ENCODE peak calls at places on chromosomes 2 and 18, in nine cellular contexts. One of them, this sample, is unnamed.

GRCh38 chr2:42964444-42965081 is 172.2 kb upstream of the HAAO start:
- DNase-seq in T-helper 2 cell: no peak
- DNase-seq in left lobe of liver: no peak
- DNase-seq in T-helper 1 cell: no peak
- DNase-seq in GM19239: no peak
- DNase-seq in ELF-1: no peak
- DNase-seq in naive thymus-derived CD4-positive, alpha-beta T cell: no peak
- DNase-seq in transverse colon: no peak
- DNase-seq in GM23248: peak
- DNase-seq in this sample: no peak

GRCh38 chr2:75558786-75559428 is 1.8 kb downstream of the EVA1A start:
- DNase-seq in GM23248: peak
- DNase-seq in T-helper 2 cell: no peak
- DNase-seq in ELF-1: no peak
- DNase-seq in naive thymus-derived CD4-positive, alpha-beta T cell: no peak
- DNase-seq in transverse colon: no peak
- DNase-seq in left lobe of liver: no peak
- DNase-seq in GM19239: no peak
- DNase-seq in T-helper 1 cell: no peak
- DNase-seq in this sample: no peak

GRCh38 chr18:8794133-8794986 is 89.0 kb downstream of the MTCL1 start:
- DNase-seq in transverse colon: peak
- DNase-seq in ELF-1: peak
- DNase-seq in GM19239: no peak
- DNase-seq in T-helper 2 cell: no peak
- DNase-seq in GM23248: peak
- DNase-seq in T-helper 1 cell: no peak
- DNase-seq in naive thymus-derived CD4-positive, alpha-beta T cell: no peak
- DNase-seq in left lobe of liver: no peak
- DNase-seq in this sample: no peak

GRCh38 chr2:74911061-74911460 is 47.4 kb upstream of the POLE4 start:
- DNase-seq in GM23248: no peak
- DNase-seq in GM19239: no peak
- DNase-seq in T-helper 1 cell: no peak
- DNase-seq in left lobe of liver: no peak
- DNase-seq in T-helper 2 cell: no peak
- DNase-seq in naive thymus-derived CD4-positive, alpha-beta T cell: no peak
- DNase-seq in transverse colon: no peak
- DNase-seq in ELF-1: no peak
- DNase-seq in this sample: no peak

GRCh38 chr18:10140461-10140911 is 226.7 kb downstream of the VAPA start:
- DNase-seq in left lobe of liver: no peak
- DNase-seq in GM23248: peak
- DNase-seq in GM19239: no peak
- DNase-seq in naive thymus-derived CD4-positive, alpha-beta T cell: no peak
- DNase-seq in ELF-1: no peak
- DNase-seq in T-helper 2 cell: no peak
- DNase-seq in T-helper 1 cell: no peak
- DNase-seq in transverse colon: no peak
- DNase-seq in this sample: no peak

GRCh38 chr18:45962461-45962860 is 4.7 kb downstream of the EPG5 start:
- DNase-seq in ELF-1: no peak
- DNase-seq in GM23248: peak
- DNase-seq in transverse colon: no peak
- DNase-seq in left lobe of liver: no peak
- DNase-seq in naive thymus-derived CD4-positive, alpha-beta T cell: no peak
- DNase-seq in GM19239: no peak
- DNase-seq in T-helper 2 cell: peak
- DNase-seq in T-helper 1 cell: peak
- DNase-seq in this sample: peak

GRCh38 chr2:11652555-11652954 is 17.4 kb downstream of the NTSR2 start:
- DNase-seq in GM23248: peak
- DNase-seq in left lobe of liver: no peak
- DNase-seq in T-helper 2 cell: no peak
- DNase-seq in T-helper 1 cell: no peak
- DNase-seq in ELF-1: no peak
- DNase-seq in transverse colon: no peak
- DNase-seq in naive thymus-derived CD4-positive, alpha-beta T cell: no peak
- DNase-seq in GM19239: no peak
- DNase-seq in this sample: no peak

GRCh38 chr18:45755936-45756335 is 32.0 kb downstream of the SLC14A1 start:
- DNase-seq in naive thymus-derived CD4-positive, alpha-beta T cell: no peak
- DNase-seq in T-helper 2 cell: no peak
- DNase-seq in ELF-1: no peak
- DNase-seq in transverse colon: no peak
- DNase-seq in GM19239: no peak
- DNase-seq in T-helper 1 cell: no peak
- DNase-seq in GM23248: peak
- DNase-seq in left lobe of liver: peak
- DNase-seq in this sample: no peak

GRCh38 chr18:74803117-74803516 is 205.4 kb downstream of the ZNF407 start:
- DNase-seq in GM19239: no peak
- DNase-seq in GM23248: no peak
- DNase-seq in T-helper 2 cell: no peak
- DNase-seq in ELF-1: no peak
- DNase-seq in left lobe of liver: no peak
- DNase-seq in T-helper 1 cell: no peak
- DNase-seq in naive thymus-derived CD4-positive, alpha-beta T cell: no peak
- DNase-seq in transverse colon: no peak
- DNase-seq in this sample: no peak

GRCh38 chr2:17620280-17620679 is 79.8 kb downstream of the VSNL1 start:
- DNase-seq in transverse colon: no peak
- DNase-seq in left lobe of liver: no peak
- DNase-seq in GM19239: no peak
- DNase-seq in naive thymus-derived CD4-positive, alpha-beta T cell: no peak
- DNase-seq in GM23248: peak
- DNase-seq in T-helper 2 cell: no peak
- DNase-seq in T-helper 1 cell: no peak
- DNase-seq in ELF-1: no peak
- DNase-seq in this sample: no peak

GRCh38 chr2:32947484-32948143 is 861 bp downstream of the LTBP1 start:
- DNase-seq in T-helper 2 cell: no peak
- DNase-seq in ELF-1: peak
- DNase-seq in transverse colon: peak
- DNase-seq in T-helper 1 cell: no peak
- DNase-seq in GM19239: peak
- DNase-seq in naive thymus-derived CD4-positive, alpha-beta T cell: peak
- DNase-seq in left lobe of liver: peak
- DNase-seq in GM23248: peak
- DNase-seq in this sample: peak

GRCh38 chr2:144240656-144241339 is 279.1 kb downstream of the ZEB2 start:
- DNase-seq in left lobe of liver: no peak
- DNase-seq in naive thymus-derived CD4-positive, alpha-beta T cell: no peak
- DNase-seq in ELF-1: peak
- DNase-seq in T-helper 1 cell: no peak
- DNase-seq in GM23248: no peak
- DNase-seq in transverse colon: no peak
- DNase-seq in T-helper 2 cell: no peak
- DNase-seq in GM19239: no peak
- DNase-seq in this sample: no peak

GRCh38 chr2:186098821-186099220 is 360.2 kb downstream of the FSIP2 start:
- DNase-seq in ELF-1: no peak
- DNase-seq in transverse colon: no peak
- DNase-seq in T-helper 1 cell: no peak
- DNase-seq in left lobe of liver: no peak
- DNase-seq in GM19239: no peak
- DNase-seq in GM23248: no peak
- DNase-seq in naive thymus-derived CD4-positive, alpha-beta T cell: no peak
- DNase-seq in T-helper 2 cell: no peak
- DNase-seq in this sample: no peak

GRCh38 chr2:98716786-98717185 is 14.1 kb downstream of the MGAT4A start:
- DNase-seq in T-helper 1 cell: no peak
- DNase-seq in ELF-1: no peak
- DNase-seq in T-helper 2 cell: no peak
- DNase-seq in GM23248: no peak
- DNase-seq in transverse colon: no peak
- DNase-seq in left lobe of liver: no peak
- DNase-seq in naive thymus-derived CD4-positive, alpha-beta T cell: no peak
- DNase-seq in GM19239: no peak
- DNase-seq in this sample: no peak

GRCh38 chr18:56374005-56374655 is 264.3 kb downstream of the TXNL1 start:
- DNase-seq in ELF-1: no peak
- DNase-seq in GM23248: peak
- DNase-seq in T-helper 1 cell: no peak
- DNase-seq in T-helper 2 cell: no peak
- DNase-seq in left lobe of liver: no peak
- DNase-seq in transverse colon: no peak
- DNase-seq in naive thymus-derived CD4-positive, alpha-beta T cell: no peak
- DNase-seq in GM19239: no peak
- DNase-seq in this sample: no peak

GRCh38 chr2:133130548-133131246 is 437.6 kb downstream of the NCKAP5 start:
- DNase-seq in left lobe of liver: no peak
- DNase-seq in GM23248: peak
- DNase-seq in naive thymus-derived CD4-positive, alpha-beta T cell: no peak
- DNase-seq in ELF-1: no peak
- DNase-seq in GM19239: no peak
- DNase-seq in T-helper 2 cell: no peak
- DNase-seq in T-helper 1 cell: no peak
- DNase-seq in transverse colon: no peak
- DNase-seq in this sample: no peak

GRCh38 chr2:27307545-27308358 is 493 bp downstream of the UCN start:
- DNase-seq in ELF-1: peak
- DNase-seq in GM23248: peak
- DNase-seq in T-helper 1 cell: no peak
- DNase-seq in GM19239: no peak
- DNase-seq in T-helper 2 cell: no peak
- DNase-seq in naive thymus-derived CD4-positive, alpha-beta T cell: no peak
- DNase-seq in transverse colon: no peak
- DNase-seq in left lobe of liver: no peak
- DNase-seq in this sample: no peak

GRCh38 chr2:71460056-71460455 is 6.7 kb downstream of the DYSF start:
- DNase-seq in transverse colon: no peak
- DNase-seq in GM19239: no peak
- DNase-seq in GM23248: no peak
- DNase-seq in T-helper 2 cell: no peak
- DNase-seq in naive thymus-derived CD4-positive, alpha-beta T cell: no peak
- DNase-seq in ELF-1: no peak
- DNase-seq in T-helper 1 cell: no peak
- DNase-seq in left lobe of liver: no peak
- DNase-seq in this sample: no peak

GRCh38 chr2:236575501-236575900 is 5.9 kb downstream of the ACKR3 start:
- DNase-seq in ELF-1: no peak
- DNase-seq in GM19239: no peak
- DNase-seq in naive thymus-derived CD4-positive, alpha-beta T cell: no peak
- DNase-seq in transverse colon: no peak
- DNase-seq in T-helper 2 cell: no peak
- DNase-seq in GM23248: no peak
- DNase-seq in left lobe of liver: no peak
- DNase-seq in T-helper 1 cell: no peak
- DNase-seq in this sample: no peak

GRCh38 chr2:241540766-241541561 is 17.6 kb upstream of the BOK start:
- DNase-seq in ELF-1: peak
- DNase-seq in naive thymus-derived CD4-positive, alpha-beta T cell: peak
- DNase-seq in T-helper 1 cell: peak
- DNase-seq in left lobe of liver: no peak
- DNase-seq in T-helper 2 cell: peak
- DNase-seq in GM19239: no peak
- DNase-seq in transverse colon: peak
- DNase-seq in GM23248: peak
- DNase-seq in this sample: peak

GRCh38 chr2:204796581-204796980 is 251.3 kb downstream of the PARD3B start:
- DNase-seq in GM23248: no peak
- DNase-seq in GM19239: no peak
- DNase-seq in transverse colon: no peak
- DNase-seq in naive thymus-derived CD4-positive, alpha-beta T cell: no peak
- DNase-seq in ELF-1: no peak
- DNase-seq in left lobe of liver: no peak
- DNase-seq in T-helper 1 cell: no peak
- DNase-seq in T-helper 2 cell: no peak
- DNase-seq in this sample: no peak

GRCh38 chr2:137093116-137093515 is 327.8 kb downstream of the THSD7B start:
- DNase-seq in transverse colon: no peak
- DNase-seq in naive thymus-derived CD4-positive, alpha-beta T cell: no peak
- DNase-seq in T-helper 1 cell: no peak
- DNase-seq in GM23248: no peak
- DNase-seq in ELF-1: no peak
- DNase-seq in T-helper 2 cell: no peak
- DNase-seq in GM19239: no peak
- DNase-seq in left lobe of liver: no peak
- DNase-seq in this sample: no peak

GRCh38 chr18:21663615-21664014 is 41.0 kb downstream of the ABHD3 start:
- DNase-seq in transverse colon: no peak
- DNase-seq in GM19239: no peak
- DNase-seq in GM23248: no peak
- DNase-seq in T-helper 1 cell: no peak
- DNase-seq in ELF-1: no peak
- DNase-seq in left lobe of liver: no peak
- DNase-seq in naive thymus-derived CD4-positive, alpha-beta T cell: no peak
- DNase-seq in T-helper 2 cell: no peak
- DNase-seq in this sample: no peak

GRCh38 chr18:73979742-73980141 is 167.9 kb downstream of the FBXO15 start:
- DNase-seq in GM23248: peak
- DNase-seq in ELF-1: no peak
- DNase-seq in T-helper 1 cell: no peak
- DNase-seq in T-helper 2 cell: no peak
- DNase-seq in naive thymus-derived CD4-positive, alpha-beta T cell: no peak
- DNase-seq in GM19239: no peak
- DNase-seq in left lobe of liver: no peak
- DNase-seq in transverse colon: no peak
- DNase-seq in this sample: no peak

GRCh38 chr2:229226372-229226771 is 44.7 kb downstream of the PID1 start:
- DNase-seq in GM23248: no peak
- DNase-seq in T-helper 1 cell: no peak
- DNase-seq in transverse colon: no peak
- DNase-seq in ELF-1: no peak
- DNase-seq in T-helper 2 cell: no peak
- DNase-seq in naive thymus-derived CD4-positive, alpha-beta T cell: no peak
- DNase-seq in left lobe of liver: no peak
- DNase-seq in GM19239: no peak
- DNase-seq in this sample: no peak

GRCh38 chr2:174663572-174663971 is 66.0 kb upstream of the WIPF1 start:
- DNase-seq in T-helper 1 cell: no peak
- DNase-seq in T-helper 2 cell: no peak
- DNase-seq in left lobe of liver: no peak
- DNase-seq in GM19239: no peak
- DNase-seq in ELF-1: no peak
- DNase-seq in naive thymus-derived CD4-positive, alpha-beta T cell: no peak
- DNase-seq in GM23248: peak
- DNase-seq in transverse colon: no peak
- DNase-seq in this sample: no peak

GRCh38 chr2:200225943-200226342 is 80.5 kb upstream of the SPATS2L start:
- DNase-seq in GM19239: no peak
- DNase-seq in transverse colon: no peak
- DNase-seq in ELF-1: no peak
- DNase-seq in T-helper 2 cell: no peak
- DNase-seq in naive thymus-derived CD4-positive, alpha-beta T cell: no peak
- DNase-seq in left lobe of liver: no peak
- DNase-seq in T-helper 1 cell: no peak
- DNase-seq in GM23248: peak
- DNase-seq in this sample: no peak

GRCh38 chr2:220708366-220708765 is 863.7 kb downstream of the EPHA4 start:
- DNase-seq in GM19239: no peak
- DNase-seq in T-helper 1 cell: no peak
- DNase-seq in transverse colon: no peak
- DNase-seq in T-helper 2 cell: no peak
- DNase-seq in ELF-1: no peak
- DNase-seq in GM23248: peak
- DNase-seq in naive thymus-derived CD4-positive, alpha-beta T cell: no peak
- DNase-seq in left lobe of liver: no peak
- DNase-seq in this sample: no peak

GRCh38 chr2:219476605-219477578 is 21.8 kb upstream of the GMPPA start:
- DNase-seq in GM19239: no peak
- DNase-seq in T-helper 2 cell: no peak
- DNase-seq in GM23248: no peak
- DNase-seq in transverse colon: no peak
- DNase-seq in left lobe of liver: no peak
- DNase-seq in T-helper 1 cell: no peak
- DNase-seq in naive thymus-derived CD4-positive, alpha-beta T cell: no peak
- DNase-seq in ELF-1: peak
- DNase-seq in this sample: no peak

GRCh38 chr2:173355132-173355865 is 627 bp downstream of the CDCA7 start:
- DNase-seq in T-helper 2 cell: no peak
- DNase-seq in ELF-1: peak
- DNase-seq in left lobe of liver: no peak
- DNase-seq in GM19239: peak
- DNase-seq in naive thymus-derived CD4-positive, alpha-beta T cell: peak
- DNase-seq in GM23248: peak
- DNase-seq in T-helper 1 cell: no peak
- DNase-seq in transverse colon: peak
- DNase-seq in this sample: no peak

GRCh38 chr2:176758426-176758825 is 454.2 kb upstream of the HNRNPA3 start:
- DNase-seq in T-helper 2 cell: no peak
- DNase-seq in T-helper 1 cell: no peak
- DNase-seq in left lobe of liver: no peak
- DNase-seq in GM19239: no peak
- DNase-seq in GM23248: no peak
- DNase-seq in ELF-1: no peak
- DNase-seq in transverse colon: no peak
- DNase-seq in naive thymus-derived CD4-positive, alpha-beta T cell: no peak
- DNase-seq in this sample: no peak